ENCODE peak calls at places on chromosomes 2 and 18, in seven cellular contexts. R, Y, U, S, E, A and T are unnamed samples.

GRCh38 chr2:121134728-121135127 is 150.3 kb downstream of the TFCP2L1 start:
- DNase-seq in R (no peak), Y (no peak), U (no peak), S (no peak), E (no peak), A (no peak), T (no peak)

GRCh38 chr2:147492471-147492870 is 352.4 kb upstream of the ACVR2A start:
- DNase-seq in R (no peak), Y (no peak), U (no peak), S (no peak), E (no peak), A (no peak), T (no peak)

GRCh38 chr2:121076885-121077549 is 208.0 kb downstream of the TFCP2L1 start:
- DNase-seq in R (peak; percentile 70), Y (no peak), U (no peak), S (no peak), E (peak; percentile 28), A (peak; percentile 65), T (peak; percentile 88)

GRCh38 chr2:240586919-240587800 is 626 bp downstream of the CAPN10 start:
- DNase-seq in R (peak; percentile 64), Y (no peak), U (no peak), S (peak; percentile 18), E (no peak), A (no peak), T (peak; percentile 82)

GRCh38 chr2:61371027-61371426 is 99.9 kb downstream of the USP34 start:
- DNase-seq in R (no peak), Y (no peak), U (no peak), S (no peak), E (no peak), A (no peak), T (no peak)

GRCh38 chr2:164913011-164913410 is 42.3 kb downstream of the SLC38A11 start:
- DNase-seq in R (no peak), Y (no peak), U (no peak), S (no peak), E (no peak), A (no peak), T (peak; percentile 5)

GRCh38 chr2:102091908-102092307 is 50.6 kb upstream of the IL1R1 start:
- DNase-seq in R (no peak), Y (no peak), U (no peak), S (no peak), E (no peak), A (no peak), T (no peak)

GRCh38 chr2:27959496-27959895 is 69.0 kb downstream of the BABAM2 start:
- DNase-seq in R (no peak), Y (no peak), U (peak; percentile 91), S (peak; percentile 32), E (peak; percentile 63), A (no peak), T (no peak)

GRCh38 chr2:65350714-65351113 is 81.7 kb downstream of the SPRED2 start:
- DNase-seq in R (peak; percentile 80), Y (no peak), U (no peak), S (no peak), E (no peak), A (no peak), T (peak; percentile 39)

GRCh38 chr18:4888251-4888650 is 308.8 kb downstream of the AKAIN1 start:
- DNase-seq in R (no peak), Y (no peak), U (no peak), S (no peak), E (no peak), A (no peak), T (no peak)

GRCh38 chr2:83305758-83306378 is 1153.2 kb downstream of the SUCLG1 start:
- DNase-seq in R (no peak), Y (no peak), U (no peak), S (no peak), E (no peak), A (no peak), T (no peak)

GRCh38 chr2:63776382-63776781 is 65.3 kb upstream of the UGP2 start:
- DNase-seq in R (no peak), Y (no peak), U (no peak), S (no peak), E (no peak), A (no peak), T (no peak)

GRCh38 chr18:13137939-13138821 is 80.4 kb upstream of the LDLRAD4 start:
- DNase-seq in R (no peak), Y (no peak), U (peak; percentile 100), S (peak; percentile 31), E (peak; percentile 53), A (peak; percentile 93), T (no peak)

GRCh38 chr18:62566199-62566598 is 43.4 kb downstream of the ZCCHC2 start:
- DNase-seq in R (no peak), Y (no peak), U (peak; percentile 15), S (peak; percentile 44), E (peak; percentile 36), A (no peak), T (peak; percentile 56)

GRCh38 chr2:150466770-150467640 is 20.5 kb downstream of the RND3 start:
- DNase-seq in R (no peak), Y (no peak), U (no peak), S (no peak), E (peak; percentile 92), A (no peak), T (no peak)